ENCODE peak calls at places on chromosomes 2 and 18, in nine cellular contexts. K is hepatocyte; P is stimulated activated CD4-positive, alpha-beta T cell treated with anti-CD3 and anti-CD28 coated beads, Interleukin-1b, Interleukin-23, amount 100 ng/mL, for 48 hours; G is A549; L is psoas muscle; J is RPMI8226; O is heart left ventricle; T is AG04449; M is stimulated activated naive B cell treated with anti-CD40 and anti-IgM and Interleukin-4, amounts not matched to agents 10 μg/mL and 1 μg/mL and 100 μg/mL, for 72 hours. U is an unnamed sample.

GRCh38 chr2:28608061-28608828 is 112.4 kb downstream of the PLB1 start:
- DNase-seq in K (no peak), P (no peak), G (no peak), L (peak; percentile 84), J (peak; percentile 25), O (peak; percentile 86), T (no peak), M (no peak), U (no peak)

GRCh38 chr2:30305235-30305634 is 73.9 kb downstream of the LBH start:
- DNase-seq in K (no peak), P (no peak), G (no peak), L (no peak), J (no peak), O (no peak), T (no peak), M (no peak), U (no peak)

GRCh38 chr18:26003391-26003790 is 87.0 kb downstream of the SS18 start:
- DNase-seq in K (peak; percentile 24), P (no peak), G (no peak), L (no peak), J (no peak), O (no peak), T (no peak), M (no peak), U (no peak)

GRCh38 chr2:145421841-145422240 is 901.9 kb upstream of the ZEB2 start:
- DNase-seq in K (no peak), P (no peak), G (no peak), L (no peak), J (no peak), O (no peak), T (no peak), M (no peak), U (no peak)

GRCh38 chr2:240922234-240922981 is 16.3 kb downstream of the CROCC2 start:
- DNase-seq in K (no peak), P (no peak), G (no peak), L (no peak), J (peak; percentile 5), O (peak; percentile 20), T (no peak), M (no peak), U (peak; percentile 67)

GRCh38 chr18:52287151-52287550 is 52.8 kb upstream of the DCC start:
- DNase-seq in K (no peak), P (no peak), G (no peak), L (no peak), J (no peak), O (no peak), T (peak; percentile 23), M (no peak), U (no peak)

GRCh38 chr2:233209978-233210680 is 41.3 kb upstream of the ATG16L1 start:
- DNase-seq in K (no peak), P (no peak), G (no peak), L (no peak), J (no peak), O (no peak), T (no peak), M (no peak), U (no peak)

GRCh38 chr2:69831354-69831905 is 2.0 kb downstream of the GMCL1 start:
- DNase-seq in K (no peak), P (no peak), G (no peak), L (no peak), J (no peak), O (no peak), T (no peak), M (no peak), U (no peak)

U was measured in type B pancreatic cell.